ENCODE peak calls at places on chromosomes 4 and X, in five cellular contexts. One of them, this sample, is unnamed.

GRCh38 chrX:13791145-13791544 is 25.7 kb downstream of the GPM6B start:
- DNase-seq in NCI-H2171: no peak
- DNase-seq in NCI-H460: no peak
- DNase-seq in GM10248: no peak
- DNase-seq in B cell: no peak
- DNase-seq in this sample: no peak

GRCh38 chrX:724256-724655 is 93.7 kb downstream of the SHOX start:
- DNase-seq in NCI-H2171: no peak
- DNase-seq in NCI-H460: no peak
- DNase-seq in GM10248: no peak
- DNase-seq in B cell: no peak
- DNase-seq in this sample: no peak

GRCh38 chr4:183098723-183099536 is at the start of gene WWC2:
- DNase-seq in NCI-H2171: peak
- DNase-seq in NCI-H460: peak
- DNase-seq in GM10248: peak
- DNase-seq in B cell: peak
- DNase-seq in this sample: peak

GRCh38 chr4:74056858-74057562 is 18.5 kb upstream of the CXCL3 start:
- DNase-seq in NCI-H2171: no peak
- DNase-seq in NCI-H460: peak
- DNase-seq in GM10248: no peak
- DNase-seq in B cell: no peak
- DNase-seq in this sample: peak

GRCh38 chrX:119784747-119785446 is 6.5 kb downstream of the RPL39 start:
- DNase-seq in NCI-H2171: no peak
- DNase-seq in NCI-H460: peak
- DNase-seq in GM10248: peak
- DNase-seq in B cell: peak
- DNase-seq in this sample: no peak

GRCh38 chrX:8728932-8729331 is 3.0 kb downstream of the ANOS1 start:
- DNase-seq in NCI-H2171: no peak
- DNase-seq in NCI-H460: no peak
- DNase-seq in GM10248: no peak
- DNase-seq in B cell: no peak
- DNase-seq in this sample: no peak

GRCh38 chr4:167622481-167623240 is 388.4 kb upstream of the SPOCK3 start:
- DNase-seq in NCI-H2171: no peak
- DNase-seq in NCI-H460: peak
- DNase-seq in GM10248: peak
- DNase-seq in B cell: peak
- DNase-seq in this sample: no peak

GRCh38 chr4:96354036-96354712 is 514.3 kb downstream of the PDHA2 start:
- DNase-seq in NCI-H2171: no peak
- DNase-seq in NCI-H460: no peak
- DNase-seq in GM10248: no peak
- DNase-seq in B cell: no peak
- DNase-seq in this sample: no peak

GRCh38 chr4:166017804-166018203 is 144.8 kb downstream of the TLL1 start:
- DNase-seq in NCI-H2171: no peak
- DNase-seq in NCI-H460: no peak
- DNase-seq in GM10248: no peak
- DNase-seq in B cell: no peak
- DNase-seq in this sample: no peak

GRCh38 chrX:25941087-25941486 is 197.1 kb upstream of the MAGEB18 start:
- DNase-seq in NCI-H2171: no peak
- DNase-seq in NCI-H460: no peak
- DNase-seq in GM10248: no peak
- DNase-seq in B cell: no peak
- DNase-seq in this sample: no peak

GRCh38 chrX:47297874-47298273 is 65.1 kb downstream of the USP11 start:
- DNase-seq in NCI-H2171: no peak
- DNase-seq in NCI-H460: no peak
- DNase-seq in GM10248: no peak
- DNase-seq in B cell: no peak
- DNase-seq in this sample: no peak

GRCh38 chr4:185384877-185385465 is 10.8 kb downstream of the LRP2BP start:
- DNase-seq in NCI-H2171: no peak
- DNase-seq in NCI-H460: no peak
- DNase-seq in GM10248: no peak
- DNase-seq in B cell: no peak
- DNase-seq in this sample: no peak

GRCh38 chr4:3365871-3366842 is 73.3 kb downstream of the RGS12 start:
- DNase-seq in NCI-H2171: no peak
- DNase-seq in NCI-H460: no peak
- DNase-seq in GM10248: no peak
- DNase-seq in B cell: no peak
- DNase-seq in this sample: no peak

GRCh38 chr4:147607463-147607862 is 9.7 kb upstream of the TMEM184C start:
- DNase-seq in NCI-H2171: no peak
- DNase-seq in NCI-H460: no peak
- DNase-seq in GM10248: no peak
- DNase-seq in B cell: no peak
- DNase-seq in this sample: no peak

GRCh38 chr4:2256781-2257191 is 5.1 kb downstream of the MXD4 start:
- DNase-seq in NCI-H2171: no peak
- DNase-seq in NCI-H460: no peak
- DNase-seq in GM10248: no peak
- DNase-seq in B cell: peak
- DNase-seq in this sample: no peak

GRCh38 chr4:2888826-2889225 is 45.2 kb downstream of the ADD1 start:
- DNase-seq in NCI-H2171: no peak
- DNase-seq in NCI-H460: no peak
- DNase-seq in GM10248: no peak
- DNase-seq in B cell: no peak
- DNase-seq in this sample: no peak

GRCh38 chr4:151195801-151196200 is 81.2 kb upstream of the PRSS48 start:
- DNase-seq in NCI-H2171: no peak
- DNase-seq in NCI-H460: no peak
- DNase-seq in GM10248: no peak
- DNase-seq in B cell: no peak
- DNase-seq in this sample: peak

GRCh38 chr4:117093581-117093980 is 8.2 kb upstream of the TRAM1L1 start:
- DNase-seq in NCI-H2171: no peak
- DNase-seq in NCI-H460: no peak
- DNase-seq in GM10248: no peak
- DNase-seq in B cell: no peak
- DNase-seq in this sample: no peak

GRCh38 chrX:38896724-38897298 is 95.6 kb downstream of the MID1IP1 start:
- DNase-seq in NCI-H2171: no peak
- DNase-seq in NCI-H460: no peak
- DNase-seq in GM10248: peak
- DNase-seq in B cell: no peak
- DNase-seq in this sample: no peak

GRCh38 chrX:56228914-56229313 is 3.2 kb upstream of the KLF8 start:
- DNase-seq in NCI-H2171: no peak
- DNase-seq in NCI-H460: no peak
- DNase-seq in GM10248: no peak
- DNase-seq in B cell: no peak
- DNase-seq in this sample: no peak

GRCh38 chr4:142095886-142096605 is 459.7 kb downstream of the IL15 start:
- DNase-seq in NCI-H2171: no peak
- DNase-seq in NCI-H460: peak
- DNase-seq in GM10248: no peak
- DNase-seq in B cell: no peak
- DNase-seq in this sample: peak

GRCh38 chrX:17187301-17187836 is 187.6 kb upstream of the NHS start:
- DNase-seq in NCI-H2171: no peak
- DNase-seq in NCI-H460: no peak
- DNase-seq in GM10248: no peak
- DNase-seq in B cell: no peak
- DNase-seq in this sample: no peak

GRCh38 chr4:108592674-108592986 is 27.7 kb upstream of the RPL34 start:
- DNase-seq in NCI-H2171: no peak
- DNase-seq in NCI-H460: no peak
- DNase-seq in GM10248: no peak
- DNase-seq in B cell: no peak
- DNase-seq in this sample: no peak

GRCh38 chr4:124958812-124959211 is 246.3 kb upstream of the ANKRD50 start:
- DNase-seq in NCI-H2171: no peak
- DNase-seq in NCI-H460: no peak
- DNase-seq in GM10248: no peak
- DNase-seq in B cell: no peak
- DNase-seq in this sample: no peak

GRCh38 chr4:189121336-189121735 is 819.3 kb upstream of the FRG1 start:
- DNase-seq in NCI-H2171: no peak
- DNase-seq in NCI-H460: no peak
- DNase-seq in GM10248: no peak
- DNase-seq in B cell: no peak
- DNase-seq in this sample: no peak

GRCh38 chrX:106906361-106906760 is 3.2 kb upstream of the RIPPLY1 start:
- DNase-seq in NCI-H2171: no peak
- DNase-seq in NCI-H460: no peak
- DNase-seq in GM10248: no peak
- DNase-seq in B cell: no peak
- DNase-seq in this sample: no peak

GRCh38 chr4:120156115-120156718 is 89.6 kb upstream of the MAD2L1 start:
- DNase-seq in NCI-H2171: peak
- DNase-seq in NCI-H460: peak
- DNase-seq in GM10248: peak
- DNase-seq in B cell: peak
- DNase-seq in this sample: peak

GRCh38 chr4:138953962-138954371 is 61.6 kb upstream of the NOCT start:
- DNase-seq in NCI-H2171: no peak
- DNase-seq in NCI-H460: no peak
- DNase-seq in GM10248: no peak
- DNase-seq in B cell: no peak
- DNase-seq in this sample: peak

GRCh38 chr4:28462766-28463165 is 1602.1 kb downstream of the STIM2 start:
- DNase-seq in NCI-H2171: no peak
- DNase-seq in NCI-H460: no peak
- DNase-seq in GM10248: no peak
- DNase-seq in B cell: no peak
- DNase-seq in this sample: no peak

GRCh38 chr4:162461952-162462351 is 298.2 kb upstream of the FSTL5 start:
- DNase-seq in NCI-H2171: no peak
- DNase-seq in NCI-H460: no peak
- DNase-seq in GM10248: no peak
- DNase-seq in B cell: no peak
- DNase-seq in this sample: no peak

GRCh38 chr4:119116021-119116420 is 19.6 kb upstream of the MYOZ2 start:
- DNase-seq in NCI-H2171: no peak
- DNase-seq in NCI-H460: no peak
- DNase-seq in GM10248: no peak
- DNase-seq in B cell: no peak
- DNase-seq in this sample: no peak

GRCh38 chr4:6891436-6892170 is 18.0 kb upstream of the TBC1D14 start:
- DNase-seq in NCI-H2171: no peak
- DNase-seq in NCI-H460: no peak
- DNase-seq in GM10248: peak
- DNase-seq in B cell: no peak
- DNase-seq in this sample: no peak

GRCh38 chr4:108449139-108449538 is 171.2 kb upstream of the RPL34 start:
- DNase-seq in NCI-H2171: no peak
- DNase-seq in NCI-H460: no peak
- DNase-seq in GM10248: no peak
- DNase-seq in B cell: no peak
- DNase-seq in this sample: no peak